ENCODE peak calls at places on chromosomes 4 and X, in four cellular contexts. A, O, P and K are unnamed samples. For H3K27me3 and H3K4me1, the result is how much of the 10 kb centered on the place peaks cover.

GRCh38 chrX:70656304-70656703 is 211.7 kb downstream of the DLG3 start:
- DNase-seq in A (no peak), O (no peak), P (no peak), K (no peak)

GRCh38 chrX:47664737-47665136 is 5.8 kb upstream of the UXT start:
- DNase-seq in O (no peak), P (no peak), A (peak), K (no peak)

GRCh38 chr4:159765402-159765801 is 662.5 kb downstream of the RAPGEF2 start:
- DNase-seq in O (no peak), A (peak), P (no peak), K (no peak)

GRCh38 chr4:139582044-139582443 is 26.0 kb upstream of the SETD7 start:
- DNase-seq in P (no peak), A (peak), O (no peak), K (no peak)

GRCh38 chrX:21838937-21839333 is 482 bp upstream of the MBTPS2 start:
- DNase-seq in O (no peak), A (peak), P (no peak), K (no peak)

GRCh38 chr4:82905205-82905604 is 4.7 kb downstream of the THAP9 start:
- DNase-seq in A (peak), O (no peak), P (no peak), K (no peak)

GRCh38 chr4:118682928-118683327 is 2.3 kb upstream of the METTL14 start:
- DNase-seq in A (peak), O (no peak), P (no peak), K (no peak)

GRCh38 chr4:48258845-48259397 is 10.7 kb downstream of the TEC start:
- DNase-seq in A (no peak), P (no peak), O (no peak), K (no peak)

GRCh38 chrX:45781901-45782553 is 581.4 kb upstream of the DIPK2B start:
- DNase-seq in A (peak), P (no peak), O (no peak), K (no peak)

GRCh38 chr4:121096629-121097028 is 24.3 kb upstream of the NDNF start:
- DNase-seq in A (peak), O (no peak), P (no peak), K (no peak)

GRCh38 chr4:187416236-187416635 is 579.3 kb upstream of the ZFP42 start:
- DNase-seq in A (no peak), P (no peak), O (no peak), K (no peak)

GRCh38 chr4:187929024-187929423 is 66.5 kb upstream of the ZFP42 start:
- DNase-seq in P (no peak), O (no peak), A (no peak), K (no peak)

GRCh38 chr4:64230709-64231310 is 178.4 kb downstream of the TECRL start:
- DNase-seq in O (no peak), A (peak), P (no peak), K (no peak)

GRCh38 chrX:38717871-38718270 is 83.4 kb upstream of the MID1IP1 start:
- DNase-seq in P (no peak), O (no peak), A (peak), K (no peak)

GRCh38 chr4:189046642-189047041 is 894.0 kb upstream of the FRG1 start:
- DNase-seq in O (no peak), P (no peak), A (peak), K (no peak)

GRCh38 chr4:7769308-7769841 is 170.3 kb downstream of the AFAP1 start:
- DNase-seq in P (no peak), A (no peak), O (no peak), K (no peak)

GRCh38 chr4:114180481-114180880 is 201.0 kb upstream of the ARSJ start:
- DNase-seq in A (peak), O (no peak), P (no peak), K (no peak)

GRCh38 chrX:131067846-131068745 is 9.9 kb downstream of the ARHGAP36 start:
- DNase-seq in O (no peak), A (no peak), P (no peak), K (no peak)

GRCh38 chr4:157014621-157015591 is 43.3 kb upstream of the PDGFC start:
- DNase-seq in A (peak), O (no peak), P (no peak), K (no peak)

GRCh38 chr4:152389359-152389758 is 146.5 kb downstream of the FBXW7 start:
- DNase-seq in O (no peak), P (no peak), A (no peak), K (no peak)

GRCh38 chr4:52106701-52107100 is 55.6 kb downstream of the SPATA18 start:
- DNase-seq in A (no peak), P (no peak), O (no peak), K (no peak)

GRCh38 chr4:44160776-44161377 is 287.7 kb downstream of the KCTD8 start:
- DNase-seq in O (no peak), P (no peak), A (no peak), K (no peak)

GRCh38 chr4:105061136-105061696 is 85.5 kb upstream of the TET2 start:
- DNase-seq in A (peak), O (no peak), P (no peak), K (peak)

GRCh38 chr4:98659741-98660507 is 1.5 kb upstream of the TSPAN5 start:
- DNase-seq in O (no peak), P (no peak), A (peak), K (no peak)

GRCh38 chrX:55488559-55489314 is 911 bp downstream of the USP51 start:
- DNase-seq in O (peak), A (peak), P (no peak), K (peak)

GRCh38 chr4:70182517-70183167 is 12.9 kb upstream of the ODAM start:
- DNase-seq in A (no peak), O (no peak), P (no peak), K (no peak)
- H3K27me3 ChIP-seq in A (under half), O (under half), P (under half), K (under half)

DNA sequence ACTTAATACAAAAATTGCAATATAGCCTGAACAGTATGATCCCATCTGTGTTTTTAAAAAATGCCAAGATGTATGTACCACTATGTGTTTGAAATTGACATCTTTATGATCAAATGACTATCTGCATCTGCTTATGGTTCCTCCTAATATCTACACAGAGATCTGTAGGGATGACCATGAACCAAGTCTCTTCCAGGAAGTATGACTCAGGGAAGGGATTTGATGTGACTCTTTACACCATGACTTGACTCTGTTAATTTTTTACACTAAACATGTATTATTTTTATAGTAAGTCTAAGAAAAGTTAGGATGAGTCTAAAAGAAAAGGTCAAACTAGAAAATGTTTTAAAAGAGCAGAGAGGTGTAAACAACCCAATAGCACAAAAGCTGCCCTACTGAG is 164.0 kb downstream of the SH3KBP1 start:
- DNase-seq in A (no peak), O (no peak), P (no peak), K (no peak)
- H3K4me1 ChIP-seq in A (under half), O (under half), P (under half), K (under half)

DNA sequence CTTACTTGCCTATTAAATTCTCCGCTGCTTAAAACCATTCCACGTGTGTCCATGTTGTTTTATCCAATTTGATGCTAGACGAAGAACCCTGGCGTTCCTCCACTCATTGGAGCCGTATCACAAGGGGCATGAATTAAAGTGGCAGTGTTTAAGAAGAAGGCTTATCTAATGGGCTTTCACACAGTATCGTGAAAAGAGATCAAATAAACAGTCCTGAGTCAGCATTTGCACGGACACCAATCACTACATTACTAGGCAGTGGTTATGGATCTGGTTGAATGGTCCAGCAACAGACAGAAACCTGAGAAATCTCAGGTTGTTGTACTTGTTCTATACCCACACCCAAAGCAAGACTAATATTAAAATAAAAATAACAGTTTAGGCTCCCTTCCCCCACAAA is 671.6 kb downstream of the FAT4 start:
- DNase-seq in O (no peak), P (no peak), A (no peak), K (no peak)
- H3K27me3 ChIP-seq in O (under half), P (under half), A (under half), K (under half)

DNA sequence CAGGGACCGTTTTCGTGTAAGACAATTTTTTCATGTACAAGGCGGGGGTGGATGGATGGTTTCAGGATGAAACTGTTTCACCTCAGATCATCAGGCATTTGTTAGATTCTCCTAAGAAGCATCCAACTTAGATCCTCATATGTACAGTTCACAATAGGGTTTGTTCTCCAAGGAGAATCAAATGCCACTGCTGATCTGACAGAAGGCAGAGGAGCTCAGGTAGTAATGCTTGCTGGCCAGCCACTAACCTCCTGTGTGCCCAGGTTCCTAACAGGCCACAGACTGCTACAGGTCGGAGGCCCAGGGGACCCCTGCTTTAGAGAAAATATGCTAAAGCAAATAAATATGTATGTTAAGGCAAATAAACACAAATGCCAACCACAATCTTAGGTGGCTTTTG is 61.3 kb downstream of the PPP3CA start:
- DNase-seq in P (no peak), A (no peak), O (no peak), K (no peak)
- H3K4me1 ChIP-seq in P (under half), A (under half), O (half or more), K (under half)

GRCh38 chr4:1004071-1004418 is 7.4 kb upstream of the FGFRL1 start:
- DNase-seq in A (no peak), O (no peak), P (no peak), K (no peak)
- H3K27me3 ChIP-seq in A (under half), O (half or more), P (half or more), K (under half)

GRCh38 chr4:165802452-165802851 is 70.6 kb upstream of the TLL1 start:
- DNase-seq in P (no peak), A (no peak), O (no peak), K (no peak)

GRCh38 chr4:165806613-165807012 is 66.4 kb upstream of the TLL1 start:
- DNase-seq in P (no peak), A (no peak), O (no peak), K (no peak)

GRCh38 chr4:165805406-165805805 is 67.6 kb upstream of the TLL1 start:
- DNase-seq in O (no peak), A (no peak), P (no peak), K (no peak)

GRCh38 chr4:165799384-165799815 is 73.6 kb upstream of the TLL1 start:
- DNase-seq in O (no peak), P (no peak), A (no peak), K (peak)

DNA sequence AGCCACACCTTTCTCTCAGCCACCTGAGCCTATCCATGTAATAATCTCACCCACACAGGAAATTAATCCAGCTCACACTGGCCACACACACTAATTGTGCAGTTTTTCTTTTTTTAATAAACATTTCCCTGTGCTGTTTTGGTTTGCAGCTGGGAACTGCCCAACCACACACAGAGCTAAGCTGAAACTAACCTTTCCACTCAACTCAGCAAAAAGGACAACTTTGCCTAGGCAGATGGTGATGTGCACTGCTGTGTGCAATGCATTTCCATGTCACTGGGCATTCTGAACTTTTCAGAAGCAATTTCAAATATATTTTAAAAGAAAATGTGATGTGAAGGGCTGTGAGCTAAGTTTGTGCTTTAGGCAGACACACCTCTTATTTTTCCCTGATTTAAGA is 70.0 kb upstream of the TLL1 start:
- DNase-seq in A (no peak), P (no peak), O (no peak), K (no peak)
- H3K4me1 ChIP-seq in A (under half), P (under half), O (under half), K (under half)

GRCh38 chr4:3870567-3870962 is 104.4 kb downstream of the ADRA2C start:
- DNase-seq in P (peak), O (peak), A (no peak), K (no peak)
- H3K27me3 ChIP-seq in P (under half), O (half or more), A (under half), K (under half)